ENCODE peak calls at places on chromosome 6, in six cellular contexts. A is K562, S is GM12878, R is H1, P is GM12891, H is HepG2. J is an unnamed sample.

GRCh38 chr6:148455225-148455624 is 112.6 kb downstream of the SASH1 start:
- DNase-seq in H (no peak), S (no peak), P (no peak), R (no peak), A (no peak), J (no peak)

GRCh38 chr6:119871520-119871919 is 522.0 kb upstream of the MAN1A1 start:
- DNase-seq in P (no peak), A (no peak), S (no peak), R (no peak), H (no peak), J (no peak)

GRCh38 chr6:84263557-84263956 is 36.1 kb upstream of the CEP162 start:
- DNase-seq in S (no peak), P (no peak), A (no peak), R (no peak), H (peak), J (no peak)

GRCh38 chr6:95685817-95686216 is 108.5 kb downstream of the MANEA start:
- DNase-seq in A (no peak), H (no peak), R (no peak), P (no peak), S (no peak), J (no peak)

GRCh38 chr6:112153926-112154621 is 66.7 kb downstream of the FAM229B start:
- DNase-seq in P (no peak), R (no peak), H (no peak), S (no peak), A (peak), J (no peak)

GRCh38 chr6:106856227-106856874 is 118.2 kb downstream of the CD24 start:
- DNase-seq in S (no peak), R (no peak), A (peak), H (no peak), P (no peak), J (no peak)

GRCh38 chr6:154428892-154429291 is 72.3 kb upstream of the IPCEF1 start:
- DNase-seq in P (no peak), R (no peak), H (no peak), S (no peak), A (no peak), J (no peak)

GRCh38 chr6:158870418-158870957 is 51.3 kb upstream of the EZR start:
- DNase-seq in H (no peak), P (no peak), R (no peak), A (no peak), S (no peak), J (no peak)

GRCh38 chr6:125791151-125791819 is 525 bp downstream of the NCOA7 start:
- DNase-seq in A (peak), H (peak), R (no peak), S (no peak), P (no peak), J (no peak)

GRCh38 chr6:104227502-104227901 is 632.2 kb downstream of the HACE1 start:
- DNase-seq in H (no peak), R (no peak), A (no peak), S (no peak), P (no peak), J (no peak)

GRCh38 chr6:1250489-1251197 is 61.3 kb upstream of the FOXQ1 start:
- DNase-seq in A (no peak), S (no peak), H (no peak), R (no peak), P (no peak), J (no peak)

GRCh38 chr6:38020593-38020992 is 201.1 kb downstream of the ZFAND3 start:
- DNase-seq in P (no peak), S (no peak), R (no peak), A (no peak), H (no peak), J (no peak)

GRCh38 chr6:11615214-11615602 is 77.7 kb downstream of the TMEM170B start:
- DNase-seq in A (no peak), P (no peak), S (no peak), R (no peak), H (no peak), J (no peak)

GRCh38 chr6:42059743-42060142 is 9.4 kb downstream of the TAF8 start:
- DNase-seq in R (no peak), A (no peak), S (no peak), H (no peak), P (no peak), J (no peak)

GRCh38 chr6:41732601-41733348 is 2.6 kb downstream of the TFEB start:
- DNase-seq in H (no peak), S (peak), R (no peak), A (no peak), P (peak), J (peak)

GRCh38 chr6:157779705-157780604 is 43.1 kb upstream of the SNX9 start:
- DNase-seq in P (no peak), S (no peak), R (no peak), H (no peak), A (no peak), J (no peak)

GRCh38 chr6:156279306-156279969 is 497.7 kb upstream of the ARID1B start:
- DNase-seq in A (no peak), H (no peak), R (no peak), S (peak), P (no peak), J (no peak)

GRCh38 chr6:49866485-49866943 is at the start of gene CRISP1:
- DNase-seq in S (no peak), R (no peak), P (no peak), A (no peak), H (no peak), J (no peak)

GRCh38 chr6:12804967-12805645 is 88.5 kb downstream of the PHACTR1 start:
- DNase-seq in P (no peak), A (no peak), H (no peak), R (no peak), S (no peak), J (no peak)

GRCh38 chr6:145155873-145156782 is 579.2 kb downstream of the EPM2A start:
- DNase-seq in R (no peak), A (no peak), P (no peak), S (no peak), H (no peak), J (no peak)

GRCh38 chr6:137181876-137182653 is 8.6 kb upstream of the IL22RA2 start:
- DNase-seq in S (no peak), R (no peak), P (no peak), H (no peak), A (no peak), J (no peak)

GRCh38 chr6:170189236-170189635 is 101.6 kb downstream of the DLL1 start:
- DNase-seq in P (no peak), S (no peak), R (peak), H (no peak), A (no peak), J (no peak)

GRCh38 chr6:157760589-157761330 is 62.3 kb upstream of the SNX9 start:
- DNase-seq in S (no peak), R (no peak), A (no peak), P (no peak), H (no peak), J (no peak)

GRCh38 chr6:136784910-136785746 is 7.1 kb downstream of the MAP3K5 start:
- DNase-seq in S (no peak), P (no peak), A (no peak), H (no peak), R (no peak), J (no peak)

GRCh38 chr6:84050408-84050807 is 16.8 kb downstream of the MRAP2 start:
- DNase-seq in A (peak), P (no peak), H (no peak), S (no peak), R (no peak), J (no peak)

GRCh38 chr6:159595173-159595572 is 97.9 kb downstream of the SOD2 start:
- DNase-seq in A (no peak), R (no peak), P (no peak), H (no peak), S (no peak), J (no peak)

GRCh38 chr6:127182501-127182900 is 64.0 kb downstream of the RSPO3 start:
- DNase-seq in P (no peak), R (no peak), S (no peak), A (no peak), H (no peak), J (no peak)

GRCh38 chr6:32369678-32370077 is 2.0 kb downstream of the TSBP1 start:
- DNase-seq in S (no peak), P (no peak), R (no peak), A (no peak), H (no peak), J (no peak)

GRCh38 chr6:107698146-107698545 is 126.0 kb downstream of the SCML4 start:
- DNase-seq in S (no peak), H (no peak), A (no peak), R (no peak), P (no peak), J (no peak)

GRCh38 chr6:30647802-30648460 is 998 bp downstream of the C6orf136 start:
- DNase-seq in A (no peak), P (peak), R (peak), H (no peak), S (no peak), J (no peak)

GRCh38 chr6:160929831-160930230 is 61.7 kb upstream of the MAP3K4 start:
- DNase-seq in H (no peak), A (no peak), S (no peak), R (no peak), P (no peak), J (no peak)

DNA sequence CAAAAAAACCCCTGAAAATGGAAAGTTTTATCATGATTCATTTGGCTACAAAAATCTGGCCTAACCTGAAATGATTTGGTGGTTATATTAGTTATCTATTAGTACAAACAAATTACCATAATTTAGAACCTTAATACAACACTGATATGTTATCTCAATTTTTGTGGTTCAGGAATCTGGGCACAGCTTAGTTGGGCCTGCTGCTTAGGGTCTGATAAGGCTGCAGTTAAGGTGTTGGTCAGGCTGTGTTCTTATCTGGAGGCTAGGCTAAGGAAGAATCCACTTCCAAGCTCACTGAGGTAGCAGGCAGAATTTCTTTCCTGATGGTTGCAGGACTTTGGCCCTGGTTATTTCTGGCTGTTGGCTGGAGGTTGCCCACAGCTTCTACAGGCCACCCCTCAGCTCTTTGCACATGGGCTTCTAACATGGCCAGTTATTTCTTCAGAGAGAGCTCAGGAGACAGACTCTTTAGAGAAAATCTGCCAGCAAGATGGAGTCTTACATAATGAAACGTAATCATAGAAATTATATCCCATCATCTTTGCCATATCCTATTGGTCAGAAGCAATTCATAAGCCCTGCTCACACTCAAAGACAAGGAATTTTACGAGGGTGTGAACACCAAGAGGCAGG is 11.4 kb downstream of the TRIM38 start:
- DNase-seq in R (no peak), P (no peak), A (peak), S (no peak), H (no peak), J (no peak)
- TF ChIP-seq POLR2AphosphoS5 in R (no peak), P (no peak), A (peak), S (no peak), H (no peak), J (no peak)

DNA sequence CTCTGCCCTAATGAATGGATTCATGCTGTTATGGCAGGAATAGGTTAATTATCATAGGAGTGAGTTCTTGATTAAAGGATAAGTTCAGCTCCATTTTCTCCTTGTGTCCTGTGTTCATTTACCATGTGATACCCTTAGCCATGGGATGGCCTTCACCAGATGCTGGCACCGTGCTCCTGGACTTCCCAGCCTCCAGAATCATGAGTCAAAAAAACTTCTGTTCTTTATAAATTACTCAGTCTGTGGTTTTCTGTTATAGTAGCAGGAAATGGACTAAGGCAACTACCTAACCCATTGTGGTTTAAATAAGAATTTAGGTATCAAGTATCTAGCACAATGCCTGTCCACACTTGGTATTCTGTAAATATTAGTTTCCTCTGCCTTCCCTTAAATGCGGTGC is 223.5 kb downstream of the MEI4 start:
- DNase-seq in R (no peak), H (no peak), A (no peak), S (no peak), P (no peak), J (no peak)
- TF ChIP-seq TAF1 in R (no peak), H (no peak), A (no peak), S (no peak), P (no peak), J (no peak)

GRCh38 chr6:35686441-35686840 is 2.3 kb downstream of the FKBP5 start:
- DNase-seq in H (no peak), R (no peak), P (no peak), A (no peak), S (no peak), J (no peak)
- TF ChIP-seq POLR2AphosphoS5 in H (no peak), R (no peak), P (no peak), A (no peak), S (no peak), J (no peak)

GRCh38 chr6:19287928-19288327 is 549.2 kb upstream of the ID4 start:
- DNase-seq in R (no peak), H (no peak), A (no peak), P (no peak), S (no peak), J (no peak)

DNA sequence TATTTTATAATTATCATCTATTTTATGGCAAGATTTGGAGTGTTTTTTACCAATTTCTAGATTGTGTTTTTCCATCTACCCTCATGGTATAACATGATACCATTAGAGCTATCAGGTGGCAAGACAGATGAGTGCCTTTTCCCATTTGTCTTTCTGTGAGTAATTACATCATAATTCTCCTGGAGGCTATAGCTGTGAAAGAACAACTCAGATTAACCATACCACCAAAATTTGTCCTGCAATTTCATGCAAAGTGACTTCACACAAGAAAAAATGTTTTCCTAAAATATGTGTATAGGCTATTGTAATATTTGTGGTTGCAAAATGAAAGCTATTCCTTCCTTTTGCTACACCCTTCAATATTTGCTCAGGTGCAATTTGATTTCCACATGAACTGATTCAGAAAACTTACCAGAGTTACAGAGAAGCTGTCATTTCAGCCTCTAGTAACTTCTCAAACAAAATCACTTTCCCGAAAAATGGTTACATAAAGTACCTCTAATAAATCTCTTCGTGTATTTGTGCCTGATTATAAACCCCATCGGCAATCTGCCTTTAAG is 547.7 kb upstream of the ID4 start:
- DNase-seq in H (no peak), A (no peak), S (no peak), R (no peak), P (no peak), J (no peak)
- TF ChIP-seq TAF1 in H (no peak), A (no peak), S (no peak), R (no peak), P (no peak), J (no peak)

GRCh38 chr6:151036869-151037680 is 171.6 kb downstream of the MTHFD1L start:
- DNase-seq in S (no peak), R (no peak), H (no peak), P (no peak), A (no peak), J (no peak)

GRCh38 chr6:151029976-151030375 is 164.5 kb downstream of the MTHFD1L start:
- DNase-seq in R (no peak), S (no peak), A (no peak), H (no peak), P (no peak), J (no peak)

GRCh38 chr6:151032034-151032433 is 166.5 kb downstream of the MTHFD1L start:
- DNase-seq in R (no peak), P (no peak), H (no peak), S (no peak), A (no peak), J (no peak)

GRCh38 chr6:151038616-151039015 is 173.1 kb downstream of the MTHFD1L start:
- DNase-seq in H (no peak), P (no peak), S (no peak), R (no peak), A (no peak), J (no peak)

GRCh38 chr6:151034825-151035781 is 169.6 kb downstream of the MTHFD1L start:
- DNase-seq in S (no peak), H (no peak), R (no peak), P (no peak), A (no peak), J (no peak)
- TF ChIP-seq POLR2AphosphoS5 in S (no peak), H (no peak), R (no peak), P (no peak), A (no peak), J (no peak)

GRCh38 chr6:129672883-129673631 is 36.9 kb downstream of the ARHGAP18 start:
- DNase-seq in A (no peak), P (no peak), R (no peak), H (peak), S (peak), J (no peak)
- TF ChIP-seq TAF1 in A (no peak), P (peak), R (no peak), H (no peak), S (no peak), J (no peak)

GRCh38 chr6:52881996-52882841 is 27.3 kb downstream of the GSTA3 start:
- DNase-seq in P (peak), H (peak), R (peak), A (peak), S (peak), J (peak)
- TF ChIP-seq POLR2AphosphoS5 in P (no peak), H (no peak), R (no peak), A (no peak), S (no peak), J (no peak)